ENCODE peak calls at places on chromosomes 16 and 17, in nine cellular contexts. One of them, this sample, is unnamed.

GRCh38 chr16:70432800-70433455 is 6.0 kb downstream of the ST3GAL2 start:
- DNase-seq in mammary epithelial cell: no peak
- DNase-seq in colonic mucosa: no peak
- DNase-seq in psoas muscle: no peak
- DNase-seq in suprapubic skin: no peak
- DNase-seq in CD8-positive, alpha-beta memory T cell: no peak
- DNase-seq in PC-9: no peak
- DNase-seq in ovary: no peak
- DNase-seq in A549: no peak
- DNase-seq in this sample: peak; percentile 62

GRCh38 chr17:9406046-9406631 is 169.5 kb downstream of the STX8 start:
- DNase-seq in mammary epithelial cell: no peak
- DNase-seq in colonic mucosa: no peak
- DNase-seq in psoas muscle: no peak
- DNase-seq in suprapubic skin: no peak
- DNase-seq in CD8-positive, alpha-beta memory T cell: no peak
- DNase-seq in PC-9: no peak
- DNase-seq in ovary: no peak
- DNase-seq in A549: no peak
- DNase-seq in this sample: no peak

GRCh38 chr16:89582614-89583196 is 7.1 kb downstream of the CPNE7 start:
- DNase-seq in mammary epithelial cell: no peak
- DNase-seq in colonic mucosa: no peak
- DNase-seq in psoas muscle: no peak
- DNase-seq in suprapubic skin: no peak
- DNase-seq in CD8-positive, alpha-beta memory T cell: no peak
- DNase-seq in PC-9: no peak
- DNase-seq in ovary: no peak
- DNase-seq in A549: no peak
- DNase-seq in this sample: no peak

GRCh38 chr16:19330801-19331484 is 45.4 kb downstream of the CLEC19A start:
- DNase-seq in mammary epithelial cell: peak; percentile 57
- DNase-seq in colonic mucosa: no peak
- DNase-seq in psoas muscle: no peak
- DNase-seq in suprapubic skin: no peak
- DNase-seq in CD8-positive, alpha-beta memory T cell: no peak
- DNase-seq in PC-9: peak; percentile 80
- DNase-seq in ovary: no peak
- DNase-seq in A549: peak; percentile 41
- DNase-seq in this sample: peak; percentile 44

GRCh38 chr17:67818110-67819002 is 6.9 kb upstream of the BPTF start:
- DNase-seq in mammary epithelial cell: no peak
- DNase-seq in colonic mucosa: no peak
- DNase-seq in psoas muscle: no peak
- DNase-seq in suprapubic skin: peak; percentile 21
- DNase-seq in CD8-positive, alpha-beta memory T cell: no peak
- DNase-seq in PC-9: peak; percentile 44
- DNase-seq in ovary: no peak
- DNase-seq in A549: no peak
- DNase-seq in this sample: no peak

GRCh38 chr17:58332720-58333395 is 4.3 kb upstream of the TSPOAP1 start:
- DNase-seq in mammary epithelial cell: no peak
- DNase-seq in colonic mucosa: no peak
- DNase-seq in psoas muscle: no peak
- DNase-seq in suprapubic skin: no peak
- DNase-seq in CD8-positive, alpha-beta memory T cell: no peak
- DNase-seq in PC-9: no peak
- DNase-seq in ovary: no peak
- DNase-seq in A549: no peak
- DNase-seq in this sample: no peak

GRCh38 chr17:37796081-37796480 is 51.2 kb upstream of the HNF1B start:
- DNase-seq in mammary epithelial cell: no peak
- DNase-seq in colonic mucosa: no peak
- DNase-seq in psoas muscle: no peak
- DNase-seq in suprapubic skin: no peak
- DNase-seq in CD8-positive, alpha-beta memory T cell: no peak
- DNase-seq in PC-9: no peak
- DNase-seq in ovary: no peak
- DNase-seq in A549: no peak
- DNase-seq in this sample: no peak

GRCh38 chr17:76022285-76022684 is 4.8 kb downstream of the EVPL start:
- DNase-seq in mammary epithelial cell: no peak
- DNase-seq in colonic mucosa: no peak
- DNase-seq in psoas muscle: peak; percentile 39
- DNase-seq in suprapubic skin: no peak
- DNase-seq in CD8-positive, alpha-beta memory T cell: no peak
- DNase-seq in PC-9: no peak
- DNase-seq in ovary: no peak
- DNase-seq in A549: no peak
- DNase-seq in this sample: no peak

GRCh38 chr16:87326151-87326571 is 9.0 kb upstream of the C16orf95 start:
- DNase-seq in mammary epithelial cell: no peak
- DNase-seq in colonic mucosa: no peak
- DNase-seq in psoas muscle: peak; percentile 54
- DNase-seq in suprapubic skin: no peak
- DNase-seq in CD8-positive, alpha-beta memory T cell: no peak
- DNase-seq in PC-9: no peak
- DNase-seq in ovary: no peak
- DNase-seq in A549: no peak
- DNase-seq in this sample: peak; percentile 42

DNA sequence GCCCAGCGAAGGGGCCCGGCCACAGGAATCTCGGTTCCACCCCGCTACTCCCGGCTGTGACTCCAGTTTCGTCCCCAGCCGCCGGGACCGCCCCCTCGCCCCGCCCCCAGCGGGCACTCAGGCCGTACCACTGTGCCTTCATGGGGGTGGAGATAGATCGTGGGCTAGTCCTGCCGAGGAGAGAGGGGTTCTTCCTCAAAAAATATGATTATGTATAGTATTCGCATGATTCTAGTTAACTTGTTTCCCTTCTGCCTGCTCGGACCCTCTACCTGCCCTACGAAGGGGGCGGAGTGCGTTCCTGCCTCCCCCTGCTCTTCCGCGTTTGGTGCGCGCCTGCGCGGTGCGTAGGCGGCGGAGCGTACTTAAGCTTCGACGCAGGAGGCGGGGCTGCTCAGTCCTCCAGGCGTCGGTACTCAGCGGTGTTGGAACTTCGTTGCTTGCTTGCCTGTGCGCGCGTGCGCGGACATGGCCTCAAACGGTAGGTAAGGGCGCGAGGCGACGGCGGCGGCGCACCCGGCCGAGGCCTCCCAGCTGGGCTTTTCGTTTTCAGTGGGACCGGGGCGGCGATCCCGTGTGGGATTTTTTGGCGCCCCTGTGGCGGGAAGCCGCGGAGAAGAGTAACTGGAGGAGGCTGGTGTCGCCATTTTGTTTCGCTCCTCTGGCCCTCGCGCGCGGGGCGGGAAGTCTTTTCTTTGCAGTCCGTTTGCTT is at the start of gene FUS:
- DNase-seq in mammary epithelial cell: peak; percentile 79
- DNase-seq in colonic mucosa: peak; percentile 93
- DNase-seq in psoas muscle: peak; percentile 96
- DNase-seq in suprapubic skin: peak; percentile 97
- DNase-seq in CD8-positive, alpha-beta memory T cell: peak; percentile 87
- DNase-seq in PC-9: peak; percentile 80
- DNase-seq in ovary: peak; percentile 91
- DNase-seq in A549: peak; percentile 91
- DNase-seq in this sample: peak; percentile 94
- H3K4me1 ChIP-seq in mammary epithelial cell: peaks cover 27% of the 10 kb centered on the region
- H3K4me1 ChIP-seq in colonic mucosa: peaks cover 14% of the 10 kb centered on the region
- H3K4me1 ChIP-seq in psoas muscle: peaks cover 34% of the 10 kb centered on the region
- H3K4me1 ChIP-seq in suprapubic skin: peaks cover 42% of the 10 kb centered on the region
- H3K4me1 ChIP-seq in CD8-positive, alpha-beta memory T cell: peaks cover 62% of the 10 kb centered on the region
- H3K4me1 ChIP-seq in PC-9: peaks cover 22% of the 10 kb centered on the region
- H3K4me1 ChIP-seq in ovary: peaks cover 14% of the 10 kb centered on the region
- H3K4me1 ChIP-seq in A549: peaks cover 29% of the 10 kb centered on the region
- H3K4me1 ChIP-seq in this sample: peaks cover 5% of the 10 kb centered on the region

GRCh38 chr17:7710341-7710740 is 5.3 kb downstream of the EFNB3 start:
- DNase-seq in mammary epithelial cell: no peak
- DNase-seq in colonic mucosa: no peak
- DNase-seq in psoas muscle: no peak
- DNase-seq in suprapubic skin: no peak
- DNase-seq in CD8-positive, alpha-beta memory T cell: no peak
- DNase-seq in PC-9: no peak
- DNase-seq in ovary: no peak
- DNase-seq in A549: no peak
- DNase-seq in this sample: no peak
- H3K4me3 ChIP-seq in mammary epithelial cell: no peak overlapping the region
- H3K4me3 ChIP-seq in colonic mucosa: no peak overlapping the region
- H3K4me3 ChIP-seq in psoas muscle: no peak overlapping the region
- H3K4me3 ChIP-seq in suprapubic skin: no peak overlapping the region
- H3K4me3 ChIP-seq in CD8-positive, alpha-beta memory T cell: no peak overlapping the region
- H3K4me3 ChIP-seq in PC-9: no peak overlapping the region
- H3K4me3 ChIP-seq in ovary: no peak overlapping the region
- H3K4me3 ChIP-seq in A549: no peak overlapping the region
- H3K4me3 ChIP-seq in this sample: no peak overlapping the region

GRCh38 chr16:46748775-46749705 is 896 bp upstream of the MYLK3 start:
- DNase-seq in mammary epithelial cell: no peak
- DNase-seq in colonic mucosa: no peak
- DNase-seq in psoas muscle: peak; percentile 92
- DNase-seq in suprapubic skin: no peak
- DNase-seq in CD8-positive, alpha-beta memory T cell: no peak
- DNase-seq in PC-9: no peak
- DNase-seq in ovary: no peak
- DNase-seq in A549: no peak
- DNase-seq in this sample: no peak
- H3K27ac ChIP-seq in mammary epithelial cell: no peak overlapping the region
- H3K27ac ChIP-seq in colonic mucosa: no peak overlapping the region
- H3K27ac ChIP-seq in psoas muscle: peak overlapping the region; percentile 76
- H3K27ac ChIP-seq in suprapubic skin: no peak overlapping the region
- H3K27ac ChIP-seq in CD8-positive, alpha-beta memory T cell: no peak overlapping the region
- H3K27ac ChIP-seq in PC-9: no peak overlapping the region
- H3K27ac ChIP-seq in ovary: no peak overlapping the region
- H3K27ac ChIP-seq in A549: no peak overlapping the region
- H3K27ac ChIP-seq in this sample: no peak overlapping the region

GRCh38 chr17:40461036-40461721 is 17.9 kb downstream of the IGFBP4 start:
- DNase-seq in mammary epithelial cell: no peak
- DNase-seq in colonic mucosa: no peak
- DNase-seq in psoas muscle: no peak
- DNase-seq in suprapubic skin: no peak
- DNase-seq in CD8-positive, alpha-beta memory T cell: no peak
- DNase-seq in PC-9: no peak
- DNase-seq in ovary: peak; percentile 51
- DNase-seq in A549: no peak
- DNase-seq in this sample: no peak
- H3K4me1 ChIP-seq in mammary epithelial cell: peaks cover 11% of the 10 kb centered on the region
- H3K4me1 ChIP-seq in colonic mucosa: no peaks in the 10 kb centered on the region
- H3K4me1 ChIP-seq in psoas muscle: no peaks in the 10 kb centered on the region
- H3K4me1 ChIP-seq in suprapubic skin: peaks cover 66% of the 10 kb centered on the region
- H3K4me1 ChIP-seq in CD8-positive, alpha-beta memory T cell: no peaks in the 10 kb centered on the region
- H3K4me1 ChIP-seq in PC-9: no peaks in the 10 kb centered on the region
- H3K4me1 ChIP-seq in ovary: peaks cover 48% of the 10 kb centered on the region
- H3K4me1 ChIP-seq in A549: peaks cover 79% of the 10 kb centered on the region
- H3K4me1 ChIP-seq in this sample: no peaks in the 10 kb centered on the region

GRCh38 chr17:65018612-65019290 is 37.8 kb downstream of the GNA13 start:
- DNase-seq in mammary epithelial cell: peak; percentile 8
- DNase-seq in colonic mucosa: no peak
- DNase-seq in psoas muscle: no peak
- DNase-seq in suprapubic skin: no peak
- DNase-seq in CD8-positive, alpha-beta memory T cell: no peak
- DNase-seq in PC-9: no peak
- DNase-seq in ovary: no peak
- DNase-seq in A549: no peak
- DNase-seq in this sample: no peak
- H3K4me3 ChIP-seq in mammary epithelial cell: no peak overlapping the region
- H3K4me3 ChIP-seq in colonic mucosa: no peak overlapping the region
- H3K4me3 ChIP-seq in psoas muscle: peak overlapping the region; percentile 2
- H3K4me3 ChIP-seq in suprapubic skin: no peak overlapping the region
- H3K4me3 ChIP-seq in CD8-positive, alpha-beta memory T cell: no peak overlapping the region
- H3K4me3 ChIP-seq in PC-9: no peak overlapping the region
- H3K4me3 ChIP-seq in ovary: no peak overlapping the region
- H3K4me3 ChIP-seq in A549: peak overlapping the region; percentile 12
- H3K4me3 ChIP-seq in this sample: no peak overlapping the region

GRCh38 chr16:17133851-17134250 is 336.9 kb downstream of the XYLT1 start:
- DNase-seq in mammary epithelial cell: no peak
- DNase-seq in colonic mucosa: no peak
- DNase-seq in psoas muscle: no peak
- DNase-seq in suprapubic skin: no peak
- DNase-seq in CD8-positive, alpha-beta memory T cell: no peak
- DNase-seq in PC-9: no peak
- DNase-seq in ovary: no peak
- DNase-seq in A549: no peak
- DNase-seq in this sample: no peak
- H3K27ac ChIP-seq in mammary epithelial cell: no peak overlapping the region
- H3K27ac ChIP-seq in colonic mucosa: no peak overlapping the region
- H3K27ac ChIP-seq in psoas muscle: no peak overlapping the region
- H3K27ac ChIP-seq in suprapubic skin: no peak overlapping the region
- H3K27ac ChIP-seq in CD8-positive, alpha-beta memory T cell: no peak overlapping the region
- H3K27ac ChIP-seq in PC-9: no peak overlapping the region
- H3K27ac ChIP-seq in ovary: no peak overlapping the region
- H3K27ac ChIP-seq in A549: no peak overlapping the region
- H3K27ac ChIP-seq in this sample: no peak overlapping the region

GRCh38 chr16:49839462-49839825 is 16.5 kb downstream of the ZNF423 start:
- DNase-seq in mammary epithelial cell: no peak
- DNase-seq in colonic mucosa: no peak
- DNase-seq in psoas muscle: no peak
- DNase-seq in suprapubic skin: no peak
- DNase-seq in CD8-positive, alpha-beta memory T cell: no peak
- DNase-seq in PC-9: no peak
- DNase-seq in ovary: no peak
- DNase-seq in A549: no peak
- DNase-seq in this sample: no peak
- H3K4me1 ChIP-seq in mammary epithelial cell: no peaks in the 10 kb centered on the region
- H3K4me1 ChIP-seq in colonic mucosa: no peaks in the 10 kb centered on the region
- H3K4me1 ChIP-seq in psoas muscle: peaks cover 77% of the 10 kb centered on the region
- H3K4me1 ChIP-seq in suprapubic skin: peaks cover 35% of the 10 kb centered on the region
- H3K4me1 ChIP-seq in CD8-positive, alpha-beta memory T cell: no peaks in the 10 kb centered on the region
- H3K4me1 ChIP-seq in PC-9: no peaks in the 10 kb centered on the region
- H3K4me1 ChIP-seq in ovary: peaks cover 29% of the 10 kb centered on the region
- H3K4me1 ChIP-seq in A549: no peaks in the 10 kb centered on the region
- H3K4me1 ChIP-seq in this sample: no peaks in the 10 kb centered on the region